ENCODE peak calls at places on chromosomes 5 and 9, in five cellular contexts. One of them, this sample, is unnamed.

GRCh38 chr5:158212915-158213314 is 354.0 kb upstream of the CLINT1 start:
- DNase-seq in HCEC 1CT: no peak
- DNase-seq in activated T-helper 1 cell treated with anti-CD3 and anti-CD28 coated beads, Interleukin-12 subunit alpha, Interleukin-12 subunit beta, Interleukin-2, Interleukin-4 antibody, amounts not matched to agents 30 ng/mL and 10 ng/mL and 1 ng/mL, durations not matched to agents 14 hours and 24 hours and 36 hours: no peak
- DNase-seq in endodermal cell: peak; percentile 78
- DNase-seq in HEK293T: peak; percentile 54
- DNase-seq in this sample: no peak

GRCh38 chr5:169753795-169754194 is 116.7 kb downstream of the DOCK2 start:
- DNase-seq in HEK293T: no peak
- DNase-seq in endodermal cell: no peak
- DNase-seq in HCEC 1CT: no peak
- DNase-seq in activated T-helper 1 cell treated with anti-CD3 and anti-CD28 coated beads, Interleukin-12 subunit alpha, Interleukin-12 subunit beta, Interleukin-2, Interleukin-4 antibody, amounts not matched to agents 30 ng/mL and 10 ng/mL and 1 ng/mL, durations not matched to agents 14 hours and 24 hours and 36 hours: no peak
- DNase-seq in this sample: no peak

GRCh38 chr5:172533399-172534228 is 79.3 kb upstream of the SH3PXD2B start:
- DNase-seq in activated T-helper 1 cell treated with anti-CD3 and anti-CD28 coated beads, Interleukin-12 subunit alpha, Interleukin-12 subunit beta, Interleukin-2, Interleukin-4 antibody, amounts not matched to agents 30 ng/mL and 10 ng/mL and 1 ng/mL, durations not matched to agents 14 hours and 24 hours and 36 hours: no peak
- DNase-seq in HCEC 1CT: no peak
- DNase-seq in endodermal cell: peak; percentile 45
- DNase-seq in HEK293T: no peak
- DNase-seq in this sample: no peak

GRCh38 chr5:119036101-119036762 is 34.7 kb upstream of the DMXL1 start:
- DNase-seq in activated T-helper 1 cell treated with anti-CD3 and anti-CD28 coated beads, Interleukin-12 subunit alpha, Interleukin-12 subunit beta, Interleukin-2, Interleukin-4 antibody, amounts not matched to agents 30 ng/mL and 10 ng/mL and 1 ng/mL, durations not matched to agents 14 hours and 24 hours and 36 hours: no peak
- DNase-seq in HCEC 1CT: peak; percentile 87
- DNase-seq in HEK293T: no peak
- DNase-seq in endodermal cell: no peak
- DNase-seq in this sample: no peak

GRCh38 chr5:127936439-127936972 is 147.1 kb upstream of the SLC12A2 start:
- DNase-seq in HEK293T: no peak
- DNase-seq in HCEC 1CT: no peak
- DNase-seq in endodermal cell: no peak
- DNase-seq in activated T-helper 1 cell treated with anti-CD3 and anti-CD28 coated beads, Interleukin-12 subunit alpha, Interleukin-12 subunit beta, Interleukin-2, Interleukin-4 antibody, amounts not matched to agents 30 ng/mL and 10 ng/mL and 1 ng/mL, durations not matched to agents 14 hours and 24 hours and 36 hours: no peak
- DNase-seq in this sample: no peak

GRCh38 chr5:172439785-172440480 is 14.4 kb downstream of the SH3PXD2B start:
- DNase-seq in HEK293T: no peak
- DNase-seq in endodermal cell: no peak
- DNase-seq in activated T-helper 1 cell treated with anti-CD3 and anti-CD28 coated beads, Interleukin-12 subunit alpha, Interleukin-12 subunit beta, Interleukin-2, Interleukin-4 antibody, amounts not matched to agents 30 ng/mL and 10 ng/mL and 1 ng/mL, durations not matched to agents 14 hours and 24 hours and 36 hours: no peak
- DNase-seq in HCEC 1CT: no peak
- DNase-seq in this sample: no peak

GRCh38 chr9:33458444-33458843 is 11.1 kb upstream of the AQP3 start:
- DNase-seq in activated T-helper 1 cell treated with anti-CD3 and anti-CD28 coated beads, Interleukin-12 subunit alpha, Interleukin-12 subunit beta, Interleukin-2, Interleukin-4 antibody, amounts not matched to agents 30 ng/mL and 10 ng/mL and 1 ng/mL, durations not matched to agents 14 hours and 24 hours and 36 hours: no peak
- DNase-seq in HCEC 1CT: peak; percentile 18
- DNase-seq in HEK293T: no peak
- DNase-seq in endodermal cell: peak; percentile 60
- DNase-seq in this sample: no peak

GRCh38 chr5:178590141-178590923 is at the start of gene COL23A1:
- DNase-seq in activated T-helper 1 cell treated with anti-CD3 and anti-CD28 coated beads, Interleukin-12 subunit alpha, Interleukin-12 subunit beta, Interleukin-2, Interleukin-4 antibody, amounts not matched to agents 30 ng/mL and 10 ng/mL and 1 ng/mL, durations not matched to agents 14 hours and 24 hours and 36 hours: peak; percentile 31
- DNase-seq in HCEC 1CT: no peak
- DNase-seq in HEK293T: peak; percentile 68
- DNase-seq in endodermal cell: peak; percentile 90
- DNase-seq in this sample: peak; percentile 84

GRCh38 chr9:132020845-132021510 is 58.7 kb downstream of the MED27 start:
- DNase-seq in HCEC 1CT: no peak
- DNase-seq in activated T-helper 1 cell treated with anti-CD3 and anti-CD28 coated beads, Interleukin-12 subunit alpha, Interleukin-12 subunit beta, Interleukin-2, Interleukin-4 antibody, amounts not matched to agents 30 ng/mL and 10 ng/mL and 1 ng/mL, durations not matched to agents 14 hours and 24 hours and 36 hours: no peak
- DNase-seq in HEK293T: no peak
- DNase-seq in endodermal cell: no peak
- DNase-seq in this sample: no peak

GRCh38 chr5:180116077-180116375 is 44.5 kb upstream of the RNF130 start:
- DNase-seq in HCEC 1CT: no peak
- DNase-seq in endodermal cell: no peak
- DNase-seq in HEK293T: no peak
- DNase-seq in activated T-helper 1 cell treated with anti-CD3 and anti-CD28 coated beads, Interleukin-12 subunit alpha, Interleukin-12 subunit beta, Interleukin-2, Interleukin-4 antibody, amounts not matched to agents 30 ng/mL and 10 ng/mL and 1 ng/mL, durations not matched to agents 14 hours and 24 hours and 36 hours: no peak
- DNase-seq in this sample: no peak

GRCh38 chr9:81239388-81239787 is 450.0 kb downstream of the TLE1 start:
- DNase-seq in endodermal cell: no peak
- DNase-seq in activated T-helper 1 cell treated with anti-CD3 and anti-CD28 coated beads, Interleukin-12 subunit alpha, Interleukin-12 subunit beta, Interleukin-2, Interleukin-4 antibody, amounts not matched to agents 30 ng/mL and 10 ng/mL and 1 ng/mL, durations not matched to agents 14 hours and 24 hours and 36 hours: no peak
- DNase-seq in HEK293T: no peak
- DNase-seq in HCEC 1CT: no peak
- DNase-seq in this sample: no peak

GRCh38 chr9:69324549-69325401 is at the start of gene ENTREP1:
- DNase-seq in HCEC 1CT: no peak
- DNase-seq in HEK293T: peak; percentile 62
- DNase-seq in activated T-helper 1 cell treated with anti-CD3 and anti-CD28 coated beads, Interleukin-12 subunit alpha, Interleukin-12 subunit beta, Interleukin-2, Interleukin-4 antibody, amounts not matched to agents 30 ng/mL and 10 ng/mL and 1 ng/mL, durations not matched to agents 14 hours and 24 hours and 36 hours: no peak
- DNase-seq in endodermal cell: peak; percentile 90
- DNase-seq in this sample: peak; percentile 61

GRCh38 chr9:35736201-35736633 is 3.8 kb downstream of the CREB3 start:
- DNase-seq in HEK293T: peak; percentile 68
- DNase-seq in HCEC 1CT: peak; percentile 62
- DNase-seq in activated T-helper 1 cell treated with anti-CD3 and anti-CD28 coated beads, Interleukin-12 subunit alpha, Interleukin-12 subunit beta, Interleukin-2, Interleukin-4 antibody, amounts not matched to agents 30 ng/mL and 10 ng/mL and 1 ng/mL, durations not matched to agents 14 hours and 24 hours and 36 hours: peak; percentile 60
- DNase-seq in endodermal cell: peak; percentile 92
- DNase-seq in this sample: peak; percentile 72

GRCh38 chr9:119370816-119371215 is 1.6 kb upstream of the BRINP1 start:
- DNase-seq in endodermal cell: peak; percentile 94
- DNase-seq in HCEC 1CT: no peak
- DNase-seq in HEK293T: peak; percentile 37
- DNase-seq in activated T-helper 1 cell treated with anti-CD3 and anti-CD28 coated beads, Interleukin-12 subunit alpha, Interleukin-12 subunit beta, Interleukin-2, Interleukin-4 antibody, amounts not matched to agents 30 ng/mL and 10 ng/mL and 1 ng/mL, durations not matched to agents 14 hours and 24 hours and 36 hours: no peak
- DNase-seq in this sample: peak; percentile 92

GRCh38 chr5:38603691-38604090 is 47.2 kb upstream of the LIFR start:
- DNase-seq in HCEC 1CT: peak; percentile 82
- DNase-seq in activated T-helper 1 cell treated with anti-CD3 and anti-CD28 coated beads, Interleukin-12 subunit alpha, Interleukin-12 subunit beta, Interleukin-2, Interleukin-4 antibody, amounts not matched to agents 30 ng/mL and 10 ng/mL and 1 ng/mL, durations not matched to agents 14 hours and 24 hours and 36 hours: no peak
- DNase-seq in endodermal cell: no peak
- DNase-seq in HEK293T: no peak
- DNase-seq in this sample: no peak

GRCh38 chr5:89988998-89989690 is 420.4 kb downstream of the CETN3 start:
- DNase-seq in endodermal cell: no peak
- DNase-seq in HEK293T: no peak
- DNase-seq in HCEC 1CT: no peak
- DNase-seq in activated T-helper 1 cell treated with anti-CD3 and anti-CD28 coated beads, Interleukin-12 subunit alpha, Interleukin-12 subunit beta, Interleukin-2, Interleukin-4 antibody, amounts not matched to agents 30 ng/mL and 10 ng/mL and 1 ng/mL, durations not matched to agents 14 hours and 24 hours and 36 hours: no peak
- DNase-seq in this sample: no peak

GRCh38 chr5:172635038-172635437 is 6.0 kb upstream of the NEURL1B start:
- DNase-seq in HEK293T: no peak
- DNase-seq in endodermal cell: no peak
- DNase-seq in HCEC 1CT: no peak
- DNase-seq in activated T-helper 1 cell treated with anti-CD3 and anti-CD28 coated beads, Interleukin-12 subunit alpha, Interleukin-12 subunit beta, Interleukin-2, Interleukin-4 antibody, amounts not matched to agents 30 ng/mL and 10 ng/mL and 1 ng/mL, durations not matched to agents 14 hours and 24 hours and 36 hours: no peak
- DNase-seq in this sample: no peak

GRCh38 chr5:79235578-79236363 is at the start of gene JMY:
- DNase-seq in HCEC 1CT: peak; percentile 84
- DNase-seq in endodermal cell: peak; percentile 92
- DNase-seq in activated T-helper 1 cell treated with anti-CD3 and anti-CD28 coated beads, Interleukin-12 subunit alpha, Interleukin-12 subunit beta, Interleukin-2, Interleukin-4 antibody, amounts not matched to agents 30 ng/mL and 10 ng/mL and 1 ng/mL, durations not matched to agents 14 hours and 24 hours and 36 hours: peak; percentile 77
- DNase-seq in HEK293T: peak; percentile 90
- DNase-seq in this sample: peak; percentile 79

GRCh38 chr5:78563621-78564020 is 85.0 kb downstream of the LHFPL2 start:
- DNase-seq in endodermal cell: no peak
- DNase-seq in HCEC 1CT: no peak
- DNase-seq in activated T-helper 1 cell treated with anti-CD3 and anti-CD28 coated beads, Interleukin-12 subunit alpha, Interleukin-12 subunit beta, Interleukin-2, Interleukin-4 antibody, amounts not matched to agents 30 ng/mL and 10 ng/mL and 1 ng/mL, durations not matched to agents 14 hours and 24 hours and 36 hours: no peak
- DNase-seq in HEK293T: no peak
- DNase-seq in this sample: no peak

GRCh38 chr9:137485343-137486140 is 26.4 kb upstream of the NSMF start:
- DNase-seq in HCEC 1CT: no peak
- DNase-seq in activated T-helper 1 cell treated with anti-CD3 and anti-CD28 coated beads, Interleukin-12 subunit alpha, Interleukin-12 subunit beta, Interleukin-2, Interleukin-4 antibody, amounts not matched to agents 30 ng/mL and 10 ng/mL and 1 ng/mL, durations not matched to agents 14 hours and 24 hours and 36 hours: no peak
- DNase-seq in HEK293T: no peak
- DNase-seq in endodermal cell: no peak
- DNase-seq in this sample: no peak

GRCh38 chr9:98778711-98779530 is 17.4 kb downstream of the ANKS6 start:
- DNase-seq in HCEC 1CT: no peak
- DNase-seq in activated T-helper 1 cell treated with anti-CD3 and anti-CD28 coated beads, Interleukin-12 subunit alpha, Interleukin-12 subunit beta, Interleukin-2, Interleukin-4 antibody, amounts not matched to agents 30 ng/mL and 10 ng/mL and 1 ng/mL, durations not matched to agents 14 hours and 24 hours and 36 hours: no peak
- DNase-seq in endodermal cell: no peak
- DNase-seq in HEK293T: no peak
- DNase-seq in this sample: no peak

GRCh38 chr5:170782438-170782837 is 1.1 kb upstream of the GABRP start:
- DNase-seq in endodermal cell: no peak
- DNase-seq in HCEC 1CT: no peak
- DNase-seq in HEK293T: no peak
- DNase-seq in activated T-helper 1 cell treated with anti-CD3 and anti-CD28 coated beads, Interleukin-12 subunit alpha, Interleukin-12 subunit beta, Interleukin-2, Interleukin-4 antibody, amounts not matched to agents 30 ng/mL and 10 ng/mL and 1 ng/mL, durations not matched to agents 14 hours and 24 hours and 36 hours: no peak
- DNase-seq in this sample: no peak

GRCh38 chr5:171966270-171966669 is 40.2 kb downstream of the FBXW11 start:
- DNase-seq in HCEC 1CT: no peak
- DNase-seq in endodermal cell: no peak
- DNase-seq in activated T-helper 1 cell treated with anti-CD3 and anti-CD28 coated beads, Interleukin-12 subunit alpha, Interleukin-12 subunit beta, Interleukin-2, Interleukin-4 antibody, amounts not matched to agents 30 ng/mL and 10 ng/mL and 1 ng/mL, durations not matched to agents 14 hours and 24 hours and 36 hours: no peak
- DNase-seq in HEK293T: no peak
- DNase-seq in this sample: no peak

GRCh38 chr9:95082401-95083084 is 235.0 kb downstream of the FANCC start:
- DNase-seq in HEK293T: no peak
- DNase-seq in activated T-helper 1 cell treated with anti-CD3 and anti-CD28 coated beads, Interleukin-12 subunit alpha, Interleukin-12 subunit beta, Interleukin-2, Interleukin-4 antibody, amounts not matched to agents 30 ng/mL and 10 ng/mL and 1 ng/mL, durations not matched to agents 14 hours and 24 hours and 36 hours: no peak
- DNase-seq in endodermal cell: no peak
- DNase-seq in HCEC 1CT: no peak
- DNase-seq in this sample: no peak

GRCh38 chr5:130720355-130720754 is 444.7 kb downstream of the HINT1 start:
- DNase-seq in activated T-helper 1 cell treated with anti-CD3 and anti-CD28 coated beads, Interleukin-12 subunit alpha, Interleukin-12 subunit beta, Interleukin-2, Interleukin-4 antibody, amounts not matched to agents 30 ng/mL and 10 ng/mL and 1 ng/mL, durations not matched to agents 14 hours and 24 hours and 36 hours: no peak
- DNase-seq in endodermal cell: no peak
- DNase-seq in HEK293T: peak; percentile 47
- DNase-seq in HCEC 1CT: peak; percentile 17
- DNase-seq in this sample: peak; percentile 3

GRCh38 chr5:35478856-35479682 is 138.6 kb upstream of the SPEF2 start:
- DNase-seq in HEK293T: no peak
- DNase-seq in HCEC 1CT: peak; percentile 69
- DNase-seq in endodermal cell: no peak
- DNase-seq in activated T-helper 1 cell treated with anti-CD3 and anti-CD28 coated beads, Interleukin-12 subunit alpha, Interleukin-12 subunit beta, Interleukin-2, Interleukin-4 antibody, amounts not matched to agents 30 ng/mL and 10 ng/mL and 1 ng/mL, durations not matched to agents 14 hours and 24 hours and 36 hours: peak; percentile 1
- DNase-seq in this sample: no peak

GRCh38 chr5:86500947-86501346 is 116.8 kb upstream of the COX7C start:
- DNase-seq in HEK293T: peak; percentile 7
- DNase-seq in activated T-helper 1 cell treated with anti-CD3 and anti-CD28 coated beads, Interleukin-12 subunit alpha, Interleukin-12 subunit beta, Interleukin-2, Interleukin-4 antibody, amounts not matched to agents 30 ng/mL and 10 ng/mL and 1 ng/mL, durations not matched to agents 14 hours and 24 hours and 36 hours: no peak
- DNase-seq in HCEC 1CT: no peak
- DNase-seq in endodermal cell: peak; percentile 42
- DNase-seq in this sample: no peak

GRCh38 chr9:13721481-13722235 is 442.2 kb upstream of the MPDZ start:
- DNase-seq in endodermal cell: no peak
- DNase-seq in HEK293T: no peak
- DNase-seq in HCEC 1CT: peak; percentile 5
- DNase-seq in activated T-helper 1 cell treated with anti-CD3 and anti-CD28 coated beads, Interleukin-12 subunit alpha, Interleukin-12 subunit beta, Interleukin-2, Interleukin-4 antibody, amounts not matched to agents 30 ng/mL and 10 ng/mL and 1 ng/mL, durations not matched to agents 14 hours and 24 hours and 36 hours: no peak
- DNase-seq in this sample: no peak

GRCh38 chr5:473344-474192 is 30.6 kb downstream of the EXOC3 start:
- DNase-seq in activated T-helper 1 cell treated with anti-CD3 and anti-CD28 coated beads, Interleukin-12 subunit alpha, Interleukin-12 subunit beta, Interleukin-2, Interleukin-4 antibody, amounts not matched to agents 30 ng/mL and 10 ng/mL and 1 ng/mL, durations not matched to agents 14 hours and 24 hours and 36 hours: no peak
- DNase-seq in HCEC 1CT: peak; percentile 13
- DNase-seq in HEK293T: peak; percentile 35
- DNase-seq in endodermal cell: peak; percentile 83
- DNase-seq in this sample: peak; percentile 58

GRCh38 chr5:83564069-83564749 is 92.7 kb downstream of the VCAN start:
- DNase-seq in HEK293T: peak; percentile 20
- DNase-seq in HCEC 1CT: peak; percentile 60
- DNase-seq in endodermal cell: no peak
- DNase-seq in activated T-helper 1 cell treated with anti-CD3 and anti-CD28 coated beads, Interleukin-12 subunit alpha, Interleukin-12 subunit beta, Interleukin-2, Interleukin-4 antibody, amounts not matched to agents 30 ng/mL and 10 ng/mL and 1 ng/mL, durations not matched to agents 14 hours and 24 hours and 36 hours: no peak
- DNase-seq in this sample: no peak

GRCh38 chr9:133474215-133474614 is 4.7 kb downstream of the SLC2A6 start:
- DNase-seq in endodermal cell: no peak
- DNase-seq in activated T-helper 1 cell treated with anti-CD3 and anti-CD28 coated beads, Interleukin-12 subunit alpha, Interleukin-12 subunit beta, Interleukin-2, Interleukin-4 antibody, amounts not matched to agents 30 ng/mL and 10 ng/mL and 1 ng/mL, durations not matched to agents 14 hours and 24 hours and 36 hours: no peak
- DNase-seq in HEK293T: no peak
- DNase-seq in HCEC 1CT: no peak
- DNase-seq in this sample: no peak

GRCh38 chr5:54822331-54822700 is 163.1 kb downstream of the ESM1 start:
- DNase-seq in endodermal cell: no peak
- DNase-seq in activated T-helper 1 cell treated with anti-CD3 and anti-CD28 coated beads, Interleukin-12 subunit alpha, Interleukin-12 subunit beta, Interleukin-2, Interleukin-4 antibody, amounts not matched to agents 30 ng/mL and 10 ng/mL and 1 ng/mL, durations not matched to agents 14 hours and 24 hours and 36 hours: no peak
- DNase-seq in HEK293T: no peak
- DNase-seq in HCEC 1CT: no peak
- DNase-seq in this sample: no peak

GRCh38 chr5:146878471-146879172 is at the start of gene PPP2R2B:
- DNase-seq in activated T-helper 1 cell treated with anti-CD3 and anti-CD28 coated beads, Interleukin-12 subunit alpha, Interleukin-12 subunit beta, Interleukin-2, Interleukin-4 antibody, amounts not matched to agents 30 ng/mL and 10 ng/mL and 1 ng/mL, durations not matched to agents 14 hours and 24 hours and 36 hours: no peak
- DNase-seq in HEK293T: peak; percentile 14
- DNase-seq in endodermal cell: peak; percentile 90
- DNase-seq in HCEC 1CT: no peak
- DNase-seq in this sample: peak; percentile 76

GRCh38 chr5:128436825-128437224 is 101.2 kb downstream of the FBN2 start:
- DNase-seq in activated T-helper 1 cell treated with anti-CD3 and anti-CD28 coated beads, Interleukin-12 subunit alpha, Interleukin-12 subunit beta, Interleukin-2, Interleukin-4 antibody, amounts not matched to agents 30 ng/mL and 10 ng/mL and 1 ng/mL, durations not matched to agents 14 hours and 24 hours and 36 hours: no peak
- DNase-seq in endodermal cell: peak; percentile 53
- DNase-seq in HCEC 1CT: peak; percentile 87
- DNase-seq in HEK293T: no peak
- DNase-seq in this sample: no peak

This sample was measured in nephron progenitor cell.